ENCODE peak calls at places on chromosomes 12 and 14, in six cellular contexts. A, X, B, M, J and P are unnamed samples.

GRCh38 chr12:32296541-32296940 is 102.8 kb upstream of the FGD4 start:
- DNase-seq in A (no peak), X (no peak), B (no peak), M (no peak), J (no peak), P (no peak)

GRCh38 chr12:64016521-64016920 is 172.0 kb downstream of the SRGAP1 start:
- DNase-seq in A (no peak), X (no peak), B (no peak), M (no peak), J (no peak), P (no peak)

GRCh38 chr12:85740190-85740589 is 96.0 kb downstream of the RASSF9 start:
- DNase-seq in A (no peak), X (peak; percentile 6), B (no peak), M (no peak), J (peak; percentile 63), P (no peak)

GRCh38 chr12:87870061-87870460 is 159.1 kb downstream of the C12orf50 start:
- DNase-seq in A (no peak), X (peak; percentile 24), B (no peak), M (no peak), J (peak; percentile 7), P (peak; percentile 3)

GRCh38 chr12:2290091-2290490 is 237.3 kb downstream of the CACNA1C start:
- DNase-seq in A (no peak), X (no peak), B (no peak), M (no peak), J (no peak), P (no peak)

GRCh38 chr12:16003460-16003859 is 92.3 kb downstream of the DERA start:
- DNase-seq in A (no peak), X (no peak), B (no peak), M (no peak), J (no peak), P (no peak)

GRCh38 chr12:126033746-126034145 is 968.5 kb downstream of the AACS start:
- DNase-seq in A (no peak), X (no peak), B (no peak), M (no peak), J (no peak), P (no peak)

GRCh38 chr12:19298837-19299605 is 140.3 kb upstream of the AEBP2 start:
- DNase-seq in A (no peak), X (no peak), B (no peak), M (no peak), J (no peak), P (peak; percentile 10)

GRCh38 chr12:47828008-47828966 is 8.6 kb upstream of the HDAC7 start:
- DNase-seq in A (no peak), X (no peak), B (no peak), M (no peak), J (no peak), P (no peak)

GRCh38 chr12:15131462-15131861 is 89.8 kb downstream of the RERG start:
- DNase-seq in A (no peak), X (peak; percentile 71), B (no peak), M (no peak), J (no peak), P (peak; percentile 39)

GRCh38 chr12:94593822-94594442 is 56.4 kb downstream of the TMCC3 start:
- DNase-seq in A (no peak), X (no peak), B (no peak), M (no peak), J (peak; percentile 21), P (no peak)

GRCh38 chr12:113155641-113156040 is 6.1 kb downstream of the CFAP73 start:
- DNase-seq in A (no peak), X (no peak), B (no peak), M (no peak), J (no peak), P (no peak)

GRCh38 chr14:85252011-85252410 is 277.9 kb upstream of the FLRT2 start:
- DNase-seq in A (no peak), X (peak; percentile 62), B (no peak), M (no peak), J (no peak), P (peak; percentile 83)

GRCh38 chr12:48334807-48335206 is 15.9 kb downstream of the ZNF641 start:
- DNase-seq in A (no peak), X (no peak), B (no peak), M (no peak), J (no peak), P (no peak)

GRCh38 chr12:11499802-11500201 is 104.4 kb upstream of the PRB2 start:
- DNase-seq in A (no peak), X (no peak), B (no peak), M (no peak), J (no peak), P (no peak)

GRCh38 chr14:72830356-72830755 is 63.5 kb downstream of the DPF3 start:
- DNase-seq in A (no peak), X (no peak), B (no peak), M (no peak), J (no peak), P (no peak)

GRCh38 chr14:31257244-31257553 is 49.6 kb upstream of the HECTD1 start:
- DNase-seq in A (no peak), X (no peak), B (no peak), M (no peak), J (no peak), P (no peak)

GRCh38 chr14:28382460-28383220 is 383.9 kb upstream of the FOXG1 start:
- DNase-seq in A (no peak), X (peak; percentile 77), B (no peak), M (no peak), J (peak; percentile 65), P (peak; percentile 52)

GRCh38 chr14:51395361-51395849 is 155.4 kb downstream of the TMX1 start:
- DNase-seq in A (no peak), X (peak; percentile 85), B (no peak), M (no peak), J (no peak), P (peak; percentile 88)

GRCh38 chr12:80714055-80714454 is 2.7 kb upstream of the MYF5 start:
- DNase-seq in A (no peak), X (peak; percentile 31), B (no peak), M (no peak), J (no peak), P (no peak)

GRCh38 chr12:116606397-116606796 is 47.2 kb downstream of the MAP1LC3B2 start:
- DNase-seq in A (no peak), X (no peak), B (no peak), M (no peak), J (no peak), P (no peak)

GRCh38 chr12:10364839-10365681 is 24.8 kb downstream of the KLRK1 start:
- DNase-seq in A (no peak), X (peak; percentile 91), B (peak; percentile 66), M (peak; percentile 40), J (peak; percentile 73), P (peak; percentile 62)

GRCh38 chr12:123034865-123035264 is 54.4 kb downstream of the ARL6IP4 start:
- DNase-seq in A (no peak), X (peak; percentile 33), B (no peak), M (no peak), J (peak; percentile 46), P (peak; percentile 46)

GRCh38 chr12:93061414-93062099 is 132.5 kb upstream of the EEA1 start:
- DNase-seq in A (no peak), X (no peak), B (no peak), M (no peak), J (no peak), P (no peak)

GRCh38 chr12:69095765-69096477 is 143.4 kb upstream of the CPSF6 start:
- DNase-seq in A (no peak), X (no peak), B (no peak), M (no peak), J (peak; percentile 23), P (no peak)

DNA sequence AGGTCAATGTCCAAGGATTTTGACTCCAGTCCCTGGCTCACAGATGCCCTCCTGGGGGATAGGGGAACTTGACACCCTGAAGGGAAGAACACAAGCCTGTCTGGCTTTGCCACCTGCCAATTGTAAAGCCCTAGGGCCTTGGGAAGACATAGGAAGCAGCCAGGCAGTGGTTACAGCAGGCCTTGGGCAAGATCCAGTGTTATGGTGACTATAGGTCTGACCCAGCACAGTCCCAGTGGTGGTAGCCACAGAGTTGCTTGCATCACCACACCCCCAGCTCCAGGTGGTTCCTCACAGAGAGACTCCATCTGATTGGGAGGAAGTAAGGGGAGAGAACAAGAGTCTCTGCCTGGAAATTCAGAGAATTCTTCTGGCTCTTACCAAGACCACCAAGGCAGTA is 24.2 kb downstream of the OR6C68 start:
- DNase-seq in A (no peak), X (no peak), B (no peak), M (no peak), J (no peak), P (no peak)
- TF ChIP-seq CTCF in A (no peak), X (no peak), B (no peak), M (no peak), J (no peak), P (no peak)

GRCh38 chr14:22819191-22819988 is 4.2 kb upstream of the SLC7A7 start:
- DNase-seq in A (no peak), X (peak; percentile 85), B (peak; percentile 49), M (no peak), J (no peak), P (no peak)
- H3K27ac ChIP-seq in A (no peak overlapping the region), X (peak overlapping the region; percentile 56), B (peak overlapping the region; percentile 97), M (no peak overlapping the region), J (no peak overlapping the region), P (no peak overlapping the region)

DNA sequence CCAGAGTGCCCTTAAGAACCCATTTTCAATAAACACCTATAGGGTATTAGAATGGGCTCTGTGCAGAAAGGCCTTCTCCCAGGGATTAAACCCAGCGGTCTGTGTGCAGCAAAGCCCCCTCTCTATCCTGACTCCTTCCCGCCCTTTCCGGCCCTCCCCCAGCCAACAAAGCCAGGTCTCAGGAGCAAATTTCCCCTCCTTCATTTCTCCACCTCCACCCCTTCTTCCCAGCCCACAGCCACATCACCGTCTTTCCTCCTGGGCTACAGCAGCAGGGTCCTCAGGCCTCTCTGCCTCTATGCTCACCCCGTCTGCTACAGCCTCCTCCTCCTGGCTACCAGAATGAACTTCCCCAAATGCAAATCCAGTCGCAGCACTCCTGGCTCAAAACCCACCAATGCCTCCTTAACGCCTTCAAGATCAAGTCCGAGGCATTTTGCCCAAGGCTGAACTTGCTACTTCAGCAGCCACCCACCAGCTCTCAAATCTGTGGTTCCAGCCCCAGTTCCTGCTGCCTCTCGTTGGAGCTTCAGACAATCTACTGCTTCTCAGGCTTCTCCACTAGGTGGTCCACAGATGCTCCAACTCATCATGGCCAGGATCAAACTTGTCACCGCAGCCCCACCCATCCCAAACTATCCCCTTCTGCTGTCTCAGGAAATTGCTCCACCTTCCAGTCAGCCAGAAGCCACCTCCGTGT is 134.8 kb downstream of the BCL11B start:
- DNase-seq in A (no peak), X (no peak), B (no peak), M (no peak), J (no peak), P (no peak)
- TF ChIP-seq CTCF in A (no peak), X (no peak), B (no peak), M (no peak), J (peak; percentile 14), P (no peak)

GRCh38 chr12:5619628-5620027 is 187.7 kb downstream of the NTF3 start:
- DNase-seq in A (no peak), X (no peak), B (no peak), M (no peak), J (no peak), P (no peak)

GRCh38 chr12:5616854-5617253 is 184.9 kb downstream of the NTF3 start:
- DNase-seq in A (no peak), X (no peak), B (no peak), M (no peak), J (no peak), P (no peak)

GRCh38 chr12:5612556-5613421 is 180.9 kb downstream of the NTF3 start:
- DNase-seq in A (peak; percentile 64), X (no peak), B (no peak), M (no peak), J (no peak), P (no peak)

GRCh38 chr12:5615760-5616159 is 183.9 kb downstream of the NTF3 start:
- DNase-seq in A (no peak), X (no peak), B (no peak), M (no peak), J (no peak), P (no peak)

GRCh38 chr12:5614206-5614605 is 182.3 kb downstream of the NTF3 start:
- DNase-seq in A (no peak), X (no peak), B (no peak), M (no peak), J (no peak), P (no peak)
- H3K27ac ChIP-seq in A (no peak overlapping the region), X (no peak overlapping the region), B (no peak overlapping the region), M (no peak overlapping the region), J (no peak overlapping the region), P (no peak overlapping the region)